ENCODE peak calls at places on chromosomes 6 and 20, in eight cellular contexts. O is pancreas; X is CD8-positive, alpha-beta memory T cell; T is Daoy; W is stimulated activated naive CD4-positive, alpha-beta T cell; Z is GDM1; L is HTR-8/SVneo; U is ureter. M is an unnamed sample.

GRCh38 chr20:61909028-61909427 is 156.7 kb downstream of the TAF4 start:
- DNase-seq in O (no peak), X (no peak), T (no peak), W (no peak), Z (no peak), L (no peak), U (no peak), M (no peak)

GRCh38 chr6:136415351-136416005 is 125.8 kb upstream of the BCLAF1 start:
- DNase-seq in O (no peak), X (no peak), T (no peak), W (no peak), Z (peak; percentile 4), L (no peak), U (no peak), M (no peak)

GRCh38 chr20:38181207-38181693 is 16.2 kb upstream of the TGM2 start:
- DNase-seq in O (no peak), X (no peak), T (peak; percentile 55), W (no peak), Z (no peak), L (no peak), U (no peak), M (no peak)

GRCh38 chr6:163592872-163593271 is 178.4 kb downstream of the QKI start:
- DNase-seq in O (no peak), X (no peak), T (no peak), W (no peak), Z (no peak), L (no peak), U (no peak), M (no peak)

GRCh38 chr6:10163159-10163962 is 251.5 kb downstream of the TFAP2A start:
- DNase-seq in O (no peak), X (no peak), T (no peak), W (no peak), Z (no peak), L (no peak), U (peak; percentile 87), M (peak; percentile 72)

GRCh38 chr6:52548999-52549398 is 27.9 kb downstream of the TRAM2 start:
- DNase-seq in O (no peak), X (no peak), T (no peak), W (no peak), Z (no peak), L (no peak), U (no peak), M (no peak)

GRCh38 chr6:33583591-33584155 is 3.6 kb upstream of the BAK1 start:
- DNase-seq in O (no peak), X (no peak), T (no peak), W (no peak), Z (no peak), L (no peak), U (no peak), M (no peak)

GRCh38 chr20:48826064-48826463 is 1.7 kb downstream of the PREX1 start:
- DNase-seq in O (no peak), X (no peak), T (no peak), W (no peak), Z (no peak), L (no peak), U (no peak), M (no peak)

GRCh38 chr6:166572370-166573261 is 13.9 kb downstream of the RAMACL start:
- DNase-seq in O (no peak), X (no peak), T (peak; percentile 68), W (no peak), Z (no peak), L (no peak), U (peak; percentile 42), M (peak; percentile 58)

GRCh38 chr6:3385660-3386151 is 71.1 kb downstream of the SLC22A23 start:
- DNase-seq in O (no peak), X (no peak), T (no peak), W (no peak), Z (no peak), L (no peak), U (no peak), M (no peak)

GRCh38 chr20:32354592-32355416 is 3.3 kb upstream of the ASXL1 start:
- DNase-seq in O (no peak), X (no peak), T (peak; percentile 76), W (no peak), Z (no peak), L (peak; percentile 54), U (no peak), M (no peak)

GRCh38 chr6:73696990-73697651 is 1.1 kb downstream of the CD109 start:
- DNase-seq in O (no peak), X (no peak), T (peak; percentile 30), W (no peak), Z (no peak), L (no peak), U (no peak), M (no peak)

GRCh38 chr20:20362774-20363435 is 5.0 kb upstream of the INSM1 start:
- DNase-seq in O (no peak), X (no peak), T (no peak), W (no peak), Z (no peak), L (no peak), U (no peak), M (no peak)

GRCh38 chr6:25889877-25890853 is 16.1 kb upstream of the SLC17A3 start:
- DNase-seq in O (no peak), X (no peak), T (peak; percentile 47), W (no peak), Z (no peak), L (peak; percentile 47), U (no peak), M (no peak)

GRCh38 chr6:3163248-3163594 is 5.9 kb upstream of the TUBB2A start:
- DNase-seq in O (no peak), X (no peak), T (no peak), W (no peak), Z (no peak), L (no peak), U (no peak), M (no peak)

GRCh38 chr20:45857836-45858250 is 429 bp downstream of the ZSWIM3 start:
- DNase-seq in O (no peak), X (no peak), T (no peak), W (peak; percentile 52), Z (peak; percentile 51), L (no peak), U (no peak), M (no peak)

GRCh38 chr20:37314617-37315292 is 25.3 kb downstream of the MANBAL start:
- DNase-seq in O (no peak), X (no peak), T (no peak), W (no peak), Z (no peak), L (no peak), U (no peak), M (no peak)

GRCh38 chr6:125469915-125470314 is 168.1 kb upstream of the HDDC2 start:
- DNase-seq in O (no peak), X (no peak), T (peak; percentile 32), W (no peak), Z (no peak), L (no peak), U (no peak), M (no peak)

GRCh38 chr6:7418238-7418905 is 28.8 kb downstream of the RIOK1 start:
- DNase-seq in O (no peak), X (no peak), T (no peak), W (no peak), Z (no peak), L (no peak), U (no peak), M (no peak)

GRCh38 chr6:13014551-13015378 is 298.2 kb downstream of the PHACTR1 start:
- DNase-seq in O (peak; percentile 73), X (no peak), T (peak; percentile 14), W (no peak), Z (no peak), L (no peak), U (no peak), M (no peak)

GRCh38 chr6:95203153-95203754 is 374.1 kb upstream of the MANEA start:
- DNase-seq in O (no peak), X (no peak), T (peak; percentile 1), W (no peak), Z (no peak), L (no peak), U (no peak), M (no peak)

GRCh38 chr6:30259140-30260035 is 46.2 kb upstream of the TRIM26 start:
- DNase-seq in O (peak; percentile 78), X (peak; percentile 70), T (peak; percentile 88), W (peak; percentile 70), Z (peak; percentile 42), L (peak; percentile 92), U (peak; percentile 77), M (peak; percentile 74)

GRCh38 chr20:48294942-48295341 is 509.7 kb upstream of the SULF2 start:
- DNase-seq in O (no peak), X (no peak), T (no peak), W (no peak), Z (no peak), L (no peak), U (no peak), M (no peak)

GRCh38 chr6:162100091-162100490 is 627.5 kb downstream of the PRKN start:
- DNase-seq in O (no peak), X (no peak), T (no peak), W (no peak), Z (no peak), L (no peak), U (no peak), M (no peak)

GRCh38 chr6:103335412-103335811 is 1524.3 kb downstream of the HACE1 start:
- DNase-seq in O (no peak), X (no peak), T (no peak), W (no peak), Z (no peak), L (no peak), U (no peak), M (no peak)

GRCh38 chr6:152167639-152168603 is 360.4 kb downstream of the ESR1 start:
- DNase-seq in O (no peak), X (no peak), T (no peak), W (no peak), Z (no peak), L (no peak), U (no peak), M (no peak)

GRCh38 chr6:105459884-105460283 is 57.0 kb upstream of the PREP start:
- DNase-seq in O (no peak), X (no peak), T (peak; percentile 52), W (no peak), Z (no peak), L (no peak), U (no peak), M (no peak)

GRCh38 chr20:44861547-44862006 is 23.9 kb upstream of the YWHAB start:
- DNase-seq in O (no peak), X (no peak), T (peak; percentile 58), W (no peak), Z (no peak), L (peak; percentile 63), U (no peak), M (no peak)

GRCh38 chr6:17334265-17334664 is 53.1 kb downstream of the RBM24 start:
- DNase-seq in O (no peak), X (no peak), T (peak; percentile 71), W (no peak), Z (no peak), L (no peak), U (no peak), M (no peak)

GRCh38 chr20:41692479-41693135 is 74.4 kb upstream of the CHD6 start:
- DNase-seq in O (peak; percentile 84), X (peak; percentile 83), T (peak; percentile 70), W (peak; percentile 73), Z (peak; percentile 68), L (peak; percentile 86), U (peak; percentile 86), M (peak; percentile 82)